ENCODE peak calls at places on chromosomes 4 and X, in six cellular contexts. K is NCI-H748 treated with DMSO at 0.1 percent for 48 hours; F is GM23248; Z is H9; X is Jurkat, Clone E6-1; I is SK-N-SH. M is an unnamed sample.

GRCh38 chrX:10390187-10390586 is 230.2 kb downstream of the MID1 start:
- DNase-seq in F (no peak), K (no peak), Z (no peak), X (no peak), I (no peak), M (no peak)

GRCh38 chr4:39637572-39638357 is 900 bp downstream of the SMIM14 start:
- DNase-seq in I (peak; percentile 54), X (peak; percentile 28), K (peak; percentile 13), Z (peak; percentile 62), F (peak; percentile 89), M (peak; percentile 76)

GRCh38 chr4:89482248-89482647 is 174.6 kb upstream of the GPRIN3 start:
- DNase-seq in X (peak; percentile 6), K (peak; percentile 5), Z (peak; percentile 39), I (peak; percentile 61), F (peak; percentile 24), M (peak; percentile 27)

GRCh38 chrX:7139202-7140081 is 8.1 kb upstream of the STS start:
- DNase-seq in Z (no peak), X (no peak), K (no peak), F (peak; percentile 85), I (no peak), M (peak; percentile 85)

GRCh38 chr4:40613456-40613855 is 16.2 kb downstream of the RBM47 start:
- DNase-seq in X (no peak), I (no peak), Z (no peak), K (no peak), F (peak; percentile 12), M (peak; percentile 35)

GRCh38 chr4:122003335-122003734 is 51.5 kb upstream of the TRPC3 start:
- DNase-seq in Z (peak; percentile 82), F (peak; percentile 12), I (peak; percentile 60), X (peak; percentile 31), K (peak; percentile 20), M (peak; percentile 19)

GRCh38 chr4:184343400-184344177 is 125.9 kb upstream of the ENPP6 start:
- DNase-seq in Z (peak; percentile 86), I (peak; percentile 85), F (peak; percentile 89), X (no peak), K (peak; percentile 65), M (peak; percentile 78)

GRCh38 chrX:101659601-101660063 is at the start of gene ARMCX2:
- DNase-seq in F (peak; percentile 79), X (no peak), K (peak; percentile 19), Z (peak; percentile 62), I (peak; percentile 81), M (peak; percentile 34)

M was measured in EL.